ENCODE peak calls at places on chromosomes 6 and 20, in four cellular contexts. V is BJ, R is tibial artery, O is fibroblast of lung. I is an unnamed sample.

GRCh38 chr20:45919536-45919933 is 7.6 kb upstream of the PLTP start:
- DNase-seq in O (peak; percentile 85), V (no peak), R (peak; percentile 85), I (peak; percentile 82)

GRCh38 chr20:380763-381580 is 412 bp downstream of the TRIB3 start:
- DNase-seq in V (no peak), R (peak; percentile 41), O (peak; percentile 31), I (no peak)

GRCh38 chr6:70872469-70872868 is 84.4 kb downstream of the B3GAT2 start:
- DNase-seq in V (no peak), R (no peak), O (no peak), I (no peak)

GRCh38 chr6:139590206-139590605 is 215.8 kb upstream of the CITED2 start:
- DNase-seq in O (no peak), V (no peak), R (no peak), I (no peak)

GRCh38 chr20:31879143-31879987 is 8.9 kb downstream of the TTLL9 start:
- DNase-seq in V (peak; percentile 69), R (peak; percentile 96), O (peak; percentile 93), I (peak; percentile 84)

GRCh38 chr6:158056804-158057203 is 75.1 kb downstream of the SYNJ2 start:
- DNase-seq in R (peak; percentile 16), O (no peak), V (no peak), I (no peak)

GRCh38 chr6:36223706-36224105 is 27.2 kb downstream of the BRPF3 start:
- DNase-seq in V (no peak), R (no peak), O (peak; percentile 8), I (no peak)

GRCh38 chr20:25301357-25301920 is 53.6 kb downstream of the PYGB start:
- DNase-seq in O (no peak), V (no peak), R (no peak), I (no peak)

GRCh38 chr6:122789078-122789861 is at the start of gene SMPDL3A:
- DNase-seq in R (peak; percentile 55), O (peak; percentile 91), V (peak; percentile 40), I (peak; percentile 92)

GRCh38 chr20:63359937-63360849 is 956 bp downstream of the CHRNA4 start:
- DNase-seq in O (no peak), V (no peak), R (no peak), I (no peak)

DNA sequence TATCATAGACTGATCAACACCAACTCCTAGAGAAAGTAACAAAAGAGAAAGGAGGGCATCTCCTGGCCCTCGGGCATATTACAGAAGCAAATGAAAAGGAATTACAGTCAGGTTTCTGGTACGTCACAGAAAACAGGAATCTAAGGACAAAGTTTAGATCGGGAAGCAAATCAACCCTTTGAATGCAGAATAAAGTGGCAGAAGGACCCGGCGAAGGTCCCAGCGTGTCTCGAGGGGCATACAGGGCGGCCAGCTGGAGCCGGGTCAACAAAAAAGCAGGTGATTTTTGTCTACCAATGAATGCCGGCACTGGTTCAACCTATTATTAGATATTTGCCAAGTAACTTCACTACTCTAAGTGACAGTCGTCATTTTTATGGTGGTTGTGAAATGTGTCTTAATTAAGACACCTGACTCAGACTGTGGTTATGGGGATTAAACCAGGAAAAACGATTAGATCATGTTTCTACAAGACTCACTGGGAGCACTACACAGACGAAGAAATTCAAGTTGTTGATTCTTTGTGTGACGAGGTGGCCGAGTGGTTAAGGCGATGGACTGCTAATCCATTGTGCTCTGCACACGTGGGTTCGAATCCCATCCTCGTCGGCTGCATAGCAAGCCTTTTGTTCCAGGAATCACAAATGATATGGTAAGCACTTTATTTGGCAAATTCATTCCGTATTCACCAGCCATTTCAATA is 12.4 kb upstream of the ZSCAN9 start:
- DNase-seq in V (peak; percentile 65), O (peak; percentile 83), R (no peak), I (peak; percentile 71)
- H3K27me3 ChIP-seq in V (peaks cover 14% of the 10 kb centered on the region), O (peaks cover 18% of the 10 kb centered on the region), R (peaks cover 75% of the 10 kb centered on the region), I (peaks cover 26% of the 10 kb centered on the region)

DNA sequence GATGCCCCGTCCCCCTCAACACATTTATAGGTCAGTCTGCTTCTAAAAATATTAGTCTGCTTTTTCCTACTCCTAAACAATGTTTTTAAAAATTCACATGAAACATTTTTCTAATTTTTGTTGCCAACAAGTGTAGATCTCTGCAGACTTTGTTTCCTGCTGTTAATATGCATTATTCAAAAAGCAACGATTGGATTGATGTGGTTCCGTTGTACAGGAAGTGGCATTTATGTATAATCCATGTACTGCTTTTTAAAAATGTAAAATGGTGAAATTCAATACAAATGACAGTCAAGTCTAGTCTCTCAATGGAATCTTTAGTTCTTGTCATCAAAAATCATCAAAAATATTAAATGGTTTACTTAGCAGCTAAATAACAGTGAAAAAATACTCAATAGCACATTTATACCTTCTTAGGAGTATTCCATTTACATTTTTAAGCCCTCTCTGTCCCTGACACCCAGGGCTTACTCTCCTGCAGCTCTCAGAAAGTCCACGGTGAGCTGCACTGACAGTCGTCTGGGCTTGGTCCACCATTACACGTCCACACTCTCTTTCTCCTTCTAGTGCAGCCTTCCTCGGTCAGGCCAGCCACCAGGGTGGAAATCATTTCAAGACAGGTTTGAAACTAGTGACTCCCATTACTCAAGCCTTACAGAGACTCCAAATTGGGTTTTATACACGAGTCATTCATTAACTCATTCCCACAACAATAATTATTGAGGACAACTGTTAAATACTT is 211.5 kb downstream of the TMEM200A start:
- DNase-seq in V (no peak), O (no peak), R (no peak), I (no peak)
- H3K4me3 ChIP-seq in V (no peak overlapping the region), O (no peak overlapping the region), R (no peak overlapping the region), I (no peak overlapping the region)

GRCh38 chr6:98782772-98783171 is 51.6 kb upstream of the POU3F2 start:
- DNase-seq in O (no peak), R (no peak), V (no peak), I (no peak)

GRCh38 chr6:98777762-98778161 is 56.6 kb upstream of the POU3F2 start:
- DNase-seq in R (no peak), O (no peak), V (no peak), I (no peak)

GRCh38 chr6:98775205-98775604 is 59.2 kb upstream of the POU3F2 start:
- DNase-seq in V (no peak), R (no peak), O (no peak), I (no peak)

GRCh38 chr6:98783578-98783977 is 50.8 kb upstream of the POU3F2 start:
- DNase-seq in V (no peak), O (no peak), R (no peak), I (no peak)

DNA sequence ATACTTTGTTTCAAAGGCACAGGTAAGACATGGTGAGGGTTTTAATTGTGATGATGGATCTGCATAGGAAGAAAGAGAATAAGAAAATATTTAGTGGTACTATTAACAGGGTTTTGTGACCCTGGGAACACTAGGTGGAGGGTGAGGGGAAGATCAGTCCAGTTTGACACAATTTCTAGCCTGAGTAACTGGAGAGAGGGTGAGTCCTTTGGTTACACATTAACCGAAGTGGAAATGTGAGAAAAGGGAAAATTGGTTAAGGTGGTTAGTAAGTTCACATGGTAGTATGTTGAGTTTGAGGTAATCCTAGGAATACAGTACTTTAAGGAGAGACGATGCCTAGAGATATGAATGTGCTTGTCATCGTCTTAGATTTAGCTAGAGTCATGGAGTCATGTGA is 54.8 kb upstream of the POU3F2 start:
- DNase-seq in O (no peak), V (no peak), R (no peak), I (no peak)
- H3K27me3 ChIP-seq in O (no peaks in the 10 kb centered on the region), V (no peaks in the 10 kb centered on the region), R (peaks cover 5% of the 10 kb centered on the region), I (no peaks in the 10 kb centered on the region)

DNA sequence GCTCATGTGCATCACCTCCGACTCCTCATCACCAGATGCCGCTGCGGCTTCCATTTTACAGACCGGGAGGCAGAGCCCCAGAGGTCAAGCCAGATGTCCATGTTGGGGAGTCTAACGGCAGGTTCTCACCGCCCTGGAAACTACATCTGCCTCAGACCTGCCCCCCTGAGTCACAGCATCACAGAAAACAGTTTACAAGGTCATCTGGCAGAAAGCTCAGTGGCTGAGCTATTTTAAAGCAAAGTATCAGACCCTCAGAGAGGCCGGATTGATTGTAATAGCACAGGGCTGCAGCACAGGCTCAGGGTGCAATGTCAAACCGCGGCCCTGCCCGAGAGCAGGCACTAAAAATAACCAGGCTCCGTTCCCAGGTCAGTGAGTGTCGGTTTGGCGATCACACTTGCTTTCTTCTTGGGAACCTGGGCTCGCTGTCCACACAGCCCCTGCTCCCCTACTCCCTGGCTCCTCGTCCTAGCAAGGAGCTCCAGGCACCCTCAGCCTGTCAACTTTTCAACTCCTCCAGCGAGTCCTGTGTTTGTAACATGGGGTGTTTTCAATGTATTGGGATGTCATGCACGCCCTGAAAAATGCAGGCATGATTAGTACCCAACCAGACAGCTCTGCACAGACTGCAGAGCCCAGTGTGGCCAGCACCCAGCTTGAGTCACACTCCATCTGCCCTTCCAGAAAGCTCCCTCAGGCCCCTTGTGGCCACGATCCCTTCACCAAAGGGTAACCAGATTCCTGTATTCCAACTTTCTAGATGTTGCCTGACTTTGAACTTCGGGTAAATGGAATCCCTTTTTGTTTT is 264.5 kb downstream of the CDH4 start:
- DNase-seq in V (no peak), R (no peak), O (peak; percentile 49), I (no peak)
- H3K4me3 ChIP-seq in V (no peak overlapping the region), R (no peak overlapping the region), O (no peak overlapping the region), I (no peak overlapping the region)

GRCh38 chr6:150684161-150684560 is 84.5 kb downstream of the PLEKHG1 start:
- DNase-seq in R (no peak), V (no peak), O (no peak), I (no peak)
- H3K27me3 ChIP-seq in R (no peaks in the 10 kb centered on the region), V (no peaks in the 10 kb centered on the region), O (no peaks in the 10 kb centered on the region), I (no peaks in the 10 kb centered on the region)

GRCh38 chr6:13427838-13428527 is 59.4 kb downstream of the GFOD1 start:
- DNase-seq in V (no peak), O (no peak), R (no peak), I (no peak)
- H3K4me3 ChIP-seq in V (no peak overlapping the region), O (no peak overlapping the region), R (no peak overlapping the region), I (no peak overlapping the region)

DNA sequence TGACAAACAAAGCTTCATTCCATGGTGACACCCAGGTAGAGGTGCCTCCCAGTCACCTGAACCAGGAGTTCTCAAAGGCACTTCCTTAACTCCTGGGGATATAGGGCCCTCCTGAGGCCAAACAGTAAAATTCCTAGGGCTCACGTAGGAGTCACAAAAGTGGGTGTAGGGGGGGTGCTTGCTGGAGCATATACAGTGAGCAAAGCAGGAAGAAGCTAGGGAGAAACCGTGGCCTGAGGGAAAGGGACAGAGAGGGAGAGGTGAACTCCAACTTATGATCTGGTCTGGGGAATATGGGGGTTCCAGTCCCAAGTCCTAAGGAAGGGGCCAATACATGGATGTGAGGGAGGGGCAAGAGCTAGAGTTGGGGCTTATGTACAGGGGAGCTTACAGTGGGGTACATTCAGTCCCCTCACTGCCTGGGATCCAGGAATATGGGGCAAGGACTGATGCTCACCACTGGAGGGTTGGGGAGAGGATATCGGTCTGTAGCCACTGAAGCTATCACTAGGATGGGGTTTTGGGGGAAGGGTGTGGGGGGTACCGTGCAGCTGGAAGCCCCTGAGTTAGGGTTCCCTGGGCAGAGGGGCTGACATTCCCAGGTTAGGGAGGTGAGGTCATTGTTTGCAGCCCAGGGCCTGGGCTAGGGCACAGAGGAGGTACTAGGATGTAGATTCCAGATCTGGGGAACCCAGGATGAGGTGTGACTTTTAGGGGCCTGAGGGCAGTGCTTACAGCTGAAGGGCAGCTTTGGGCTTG is 950 bp downstream of the PEDS1 start:
- DNase-seq in O (no peak), V (no peak), R (no peak), I (no peak)
- H3K27me3 ChIP-seq in O (no peaks in the 10 kb centered on the region), V (no peaks in the 10 kb centered on the region), R (no peaks in the 10 kb centered on the region), I (no peaks in the 10 kb centered on the region)

GRCh38 chr6:148700713-148701392 is 46.0 kb upstream of the UST start:
- DNase-seq in O (peak; percentile 48), V (no peak), R (no peak), I (peak; percentile 2)
- H3K4me3 ChIP-seq in O (peak overlapping the region; percentile 41), V (peak overlapping the region; percentile 29), R (peak overlapping the region; percentile 32), I (peak overlapping the region; percentile 47)